ENCODE peak calls at places on chromosomes 2 and 18, in eight cellular contexts. L is B cell; D is neuronal stem cell; C is GM12865; Q is COR-L47; X is activated naive CD8-positive, alpha-beta T cell treated with anti-CD3 and anti-CD28 coated beads for 36 hours; U is heart left ventricle; V is kidney tubule cell. J is an unnamed sample.

GRCh38 chr2:127893494-127893893 is 7.7 kb upstream of the AMMECR1L start:
- DNase-seq in D (no peak), V (no peak), X (no peak), U (no peak), C (no peak), Q (no peak), L (no peak), J (no peak)

GRCh38 chr18:28163201-28163778 is 13.6 kb downstream of the CDH2 start:
- DNase-seq in V (no peak), C (no peak), L (no peak), Q (no peak), X (no peak), U (no peak), D (no peak), J (no peak)

GRCh38 chr2:149076863-149077412 is 38.4 kb downstream of the LYPD6B start:
- DNase-seq in U (no peak), Q (no peak), D (no peak), X (no peak), L (no peak), C (no peak), V (peak), J (no peak)

GRCh38 chr2:189791338-189792042 is 7.2 kb downstream of the PMS1 start:
- DNase-seq in L (no peak), X (no peak), V (no peak), D (no peak), C (peak), U (no peak), Q (no peak), J (no peak)

GRCh38 chr18:58862851-58863538 is 1.7 kb upstream of the ZNF532 start:
- DNase-seq in X (no peak), C (no peak), D (no peak), L (peak), U (no peak), Q (peak), V (peak), J (peak)

GRCh38 chr2:45773909-45774308 is 122.4 kb downstream of the PRKCE start:
- DNase-seq in V (no peak), C (no peak), D (no peak), X (no peak), U (no peak), L (no peak), Q (no peak), J (no peak)

GRCh38 chr2:207530160-207531023 is 630 bp downstream of the CREB1 start:
- DNase-seq in L (peak), U (peak), D (no peak), Q (peak), X (peak), C (peak), V (peak), J (peak)

GRCh38 chr2:10289891-10290290 is 12.8 kb upstream of the HPCAL1 start:
- DNase-seq in C (no peak), Q (no peak), V (peak), X (no peak), U (no peak), L (no peak), D (no peak), J (no peak)

GRCh38 chr2:120935339-120936313 is 200.0 kb downstream of the GLI2 start:
- DNase-seq in L (no peak), X (no peak), Q (no peak), V (peak), U (no peak), C (no peak), D (peak), J (no peak)

GRCh38 chr2:238644095-238645081 is 203.5 kb upstream of the TWIST2 start:
- DNase-seq in D (no peak), C (no peak), X (peak), Q (no peak), U (no peak), V (peak), L (no peak), J (no peak)

GRCh38 chr2:165067958-165068612 is 112.8 kb upstream of the SLC38A11 start:
- DNase-seq in L (no peak), U (peak), C (no peak), X (no peak), D (peak), Q (peak), V (peak), J (no peak)

GRCh38 chr2:190360561-190360960 is 17.2 kb downstream of the INPP1 start:
- DNase-seq in Q (no peak), X (no peak), V (no peak), L (no peak), C (no peak), U (no peak), D (no peak), J (no peak)

GRCh38 chr2:11829947-11830707 is 83.7 kb downstream of the LPIN1 start:
- DNase-seq in L (peak), Q (peak), U (peak), X (peak), D (peak), C (peak), V (peak), J (peak)

GRCh38 chr18:1014951-1015627 is 110.4 kb downstream of the ADCYAP1 start:
- DNase-seq in X (no peak), C (no peak), U (no peak), L (no peak), D (no peak), V (peak), Q (no peak), J (no peak)

GRCh38 chr18:37258131-37258530 is 307.5 kb downstream of the CELF4 start:
- DNase-seq in D (no peak), X (no peak), U (no peak), V (no peak), Q (no peak), C (no peak), L (no peak), J (no peak)

GRCh38 chr2:74188018-74188601 is 9.4 kb upstream of the MOB1A start:
- DNase-seq in X (no peak), U (no peak), D (no peak), C (no peak), L (no peak), V (peak), Q (no peak), J (no peak)

GRCh38 chr2:2879776-2880175 is 497.8 kb downstream of the EIPR1 start:
- DNase-seq in U (no peak), Q (no peak), C (peak), D (no peak), L (peak), X (no peak), V (peak), J (peak)

GRCh38 chr18:9684901-9685738 is 23.0 kb upstream of the RAB31 start:
- DNase-seq in V (no peak), L (no peak), C (peak), U (peak), X (no peak), D (no peak), Q (no peak), J (no peak)

GRCh38 chr2:120867290-120868231 is 131.9 kb downstream of the GLI2 start:
- DNase-seq in D (peak), Q (no peak), U (peak), V (peak), X (no peak), C (no peak), L (no peak), J (no peak)

GRCh38 chr2:179751184-179751809 is 110.1 kb downstream of the ZNF385B start:
- DNase-seq in V (peak), U (no peak), D (no peak), Q (peak), L (peak), X (no peak), C (peak), J (no peak)

J was measured in GM19239.